ENCODE peak calls at places on chromosomes 11 and 22, in four cellular contexts. O, Q, S and W are unnamed samples.

GRCh38 chr11:95886462-95886861 is 37.4 kb downstream of the MTMR2 start:
- DNase-seq in O (no peak), Q (no peak), S (no peak), W (no peak)

GRCh38 chr11:4032097-4032496 is 62.5 kb upstream of the RRM1 start:
- DNase-seq in O (no peak), Q (no peak), S (no peak), W (no peak)

GRCh38 chr22:19876941-19877625 is 22.4 kb upstream of the GNB1L start:
- DNase-seq in O (no peak), Q (peak), S (no peak), W (no peak)

GRCh38 chr11:7546324-7546791 is 32.6 kb downstream of the PPFIBP2 start:
- DNase-seq in O (no peak), Q (no peak), S (peak), W (no peak)

GRCh38 chr22:44972363-44973083 is 37.3 kb downstream of the PHF21B start:
- DNase-seq in O (no peak), Q (no peak), S (peak), W (no peak)

GRCh38 chr11:66891849-66892660 is 35.2 kb downstream of the LRFN4 start:
- DNase-seq in O (no peak), Q (peak), S (peak), W (peak)

GRCh38 chr22:26474687-26475086 is 8.9 kb downstream of the HPS4 start:
- DNase-seq in O (no peak), Q (no peak), S (peak), W (no peak)

GRCh38 chr11:78138281-78138680 is 1.1 kb downstream of the ALG8 start:
- DNase-seq in O (no peak), Q (no peak), S (peak), W (no peak)

GRCh38 chr22:17945851-17946690 is 78.3 kb downstream of the MICAL3 start:
- DNase-seq in O (no peak), Q (no peak), S (no peak), W (no peak)

GRCh38 chr11:15816270-15816871 is 540.0 kb downstream of the SOX6 start:
- DNase-seq in O (no peak), Q (no peak), S (peak), W (peak)

GRCh38 chr22:23192133-23192532 is 11.8 kb downstream of the BCR start:
- DNase-seq in O (no peak), Q (no peak), S (no peak), W (no peak)

GRCh38 chr11:14358729-14359439 is at the start of gene RRAS2:
- DNase-seq in O (peak), Q (peak), S (peak), W (peak)

GRCh38 chr11:63951779-63952536 is 13.2 kb downstream of the NAA40 start:
- DNase-seq in O (no peak), Q (no peak), S (no peak), W (no peak)

GRCh38 chr22:17281026-17281809 is 62.0 kb upstream of the ADA2 start:
- DNase-seq in O (no peak), Q (peak), S (no peak), W (no peak)

GRCh38 chr11:2097356-2097997 is 41.7 kb downstream of the IGF2 start:
- DNase-seq in O (peak), Q (peak), S (no peak), W (peak)

GRCh38 chr11:1520987-1521349 is 34.4 kb upstream of the MOB2 start:
- DNase-seq in O (no peak), Q (no peak), S (no peak), W (no peak)